ENCODE peak calls at places on chromosomes 16 and 17, in ten cellular contexts. One of them, this sample, is unnamed.

GRCh38 chr17:78314683-78315354 is 45.1 kb downstream of the SOCS3 start:
- DNase-seq in PC-3: no peak
- DNase-seq in esophagus muscularis mucosa: no peak
- DNase-seq in progenitor cell of endocrine pancreas: no peak
- DNase-seq in mucosa of descending colon: peak; percentile 55
- DNase-seq in ascending aorta: no peak
- DNase-seq in fibroblast of pulmonary artery: no peak
- DNase-seq in endothelial cell: no peak
- DNase-seq in psoas muscle: no peak
- DNase-seq in GM12865: no peak
- DNase-seq in this sample: no peak

GRCh38 chr17:77930780-77931768 is 27.4 kb upstream of the TNRC6C start:
- DNase-seq in PC-3: no peak
- DNase-seq in esophagus muscularis mucosa: no peak
- DNase-seq in progenitor cell of endocrine pancreas: no peak
- DNase-seq in mucosa of descending colon: no peak
- DNase-seq in ascending aorta: no peak
- DNase-seq in fibroblast of pulmonary artery: no peak
- DNase-seq in endothelial cell: peak; percentile 33
- DNase-seq in psoas muscle: no peak
- DNase-seq in GM12865: no peak
- DNase-seq in this sample: no peak

GRCh38 chr17:56913000-56913866 is 616 bp downstream of the TRIM25 start:
- DNase-seq in PC-3: peak; percentile 16
- DNase-seq in esophagus muscularis mucosa: no peak
- DNase-seq in progenitor cell of endocrine pancreas: peak; percentile 27
- DNase-seq in mucosa of descending colon: no peak
- DNase-seq in ascending aorta: no peak
- DNase-seq in fibroblast of pulmonary artery: peak; percentile 10
- DNase-seq in endothelial cell: peak; percentile 21
- DNase-seq in psoas muscle: no peak
- DNase-seq in GM12865: no peak
- DNase-seq in this sample: no peak

GRCh38 chr17:58487589-58488427 is at the start of gene HSF5:
- DNase-seq in PC-3: no peak
- DNase-seq in esophagus muscularis mucosa: peak; percentile 74
- DNase-seq in progenitor cell of endocrine pancreas: no peak
- DNase-seq in mucosa of descending colon: peak; percentile 46
- DNase-seq in ascending aorta: no peak
- DNase-seq in fibroblast of pulmonary artery: peak; percentile 6
- DNase-seq in endothelial cell: peak; percentile 56
- DNase-seq in psoas muscle: peak; percentile 58
- DNase-seq in GM12865: peak; percentile 56
- DNase-seq in this sample: no peak

GRCh38 chr16:4911831-4912422 is 25.0 kb downstream of the PPL start:
- DNase-seq in PC-3: no peak
- DNase-seq in esophagus muscularis mucosa: no peak
- DNase-seq in progenitor cell of endocrine pancreas: no peak
- DNase-seq in mucosa of descending colon: no peak
- DNase-seq in ascending aorta: no peak
- DNase-seq in fibroblast of pulmonary artery: peak; percentile 41
- DNase-seq in endothelial cell: no peak
- DNase-seq in psoas muscle: no peak
- DNase-seq in GM12865: no peak
- DNase-seq in this sample: no peak

GRCh38 chr16:66265556-66266133 is 100.8 kb upstream of the CDH5 start:
- DNase-seq in PC-3: no peak
- DNase-seq in esophagus muscularis mucosa: no peak
- DNase-seq in progenitor cell of endocrine pancreas: no peak
- DNase-seq in mucosa of descending colon: no peak
- DNase-seq in ascending aorta: no peak
- DNase-seq in fibroblast of pulmonary artery: no peak
- DNase-seq in endothelial cell: no peak
- DNase-seq in psoas muscle: no peak
- DNase-seq in GM12865: no peak
- DNase-seq in this sample: no peak

GRCh38 chr16:84818989-84819643 is 669 bp upstream of the CRISPLD2 start:
- DNase-seq in PC-3: no peak
- DNase-seq in esophagus muscularis mucosa: no peak
- DNase-seq in progenitor cell of endocrine pancreas: no peak
- DNase-seq in mucosa of descending colon: peak; percentile 16
- DNase-seq in ascending aorta: no peak
- DNase-seq in fibroblast of pulmonary artery: no peak
- DNase-seq in endothelial cell: no peak
- DNase-seq in psoas muscle: peak; percentile 52
- DNase-seq in GM12865: no peak
- DNase-seq in this sample: no peak

GRCh38 chr17:6066183-6066948 is 3.8 kb upstream of the WSCD1 start:
- DNase-seq in PC-3: peak; percentile 70
- DNase-seq in esophagus muscularis mucosa: no peak
- DNase-seq in progenitor cell of endocrine pancreas: no peak
- DNase-seq in mucosa of descending colon: no peak
- DNase-seq in ascending aorta: no peak
- DNase-seq in fibroblast of pulmonary artery: no peak
- DNase-seq in endothelial cell: no peak
- DNase-seq in psoas muscle: peak; percentile 11
- DNase-seq in GM12865: no peak
- DNase-seq in this sample: no peak

DNA sequence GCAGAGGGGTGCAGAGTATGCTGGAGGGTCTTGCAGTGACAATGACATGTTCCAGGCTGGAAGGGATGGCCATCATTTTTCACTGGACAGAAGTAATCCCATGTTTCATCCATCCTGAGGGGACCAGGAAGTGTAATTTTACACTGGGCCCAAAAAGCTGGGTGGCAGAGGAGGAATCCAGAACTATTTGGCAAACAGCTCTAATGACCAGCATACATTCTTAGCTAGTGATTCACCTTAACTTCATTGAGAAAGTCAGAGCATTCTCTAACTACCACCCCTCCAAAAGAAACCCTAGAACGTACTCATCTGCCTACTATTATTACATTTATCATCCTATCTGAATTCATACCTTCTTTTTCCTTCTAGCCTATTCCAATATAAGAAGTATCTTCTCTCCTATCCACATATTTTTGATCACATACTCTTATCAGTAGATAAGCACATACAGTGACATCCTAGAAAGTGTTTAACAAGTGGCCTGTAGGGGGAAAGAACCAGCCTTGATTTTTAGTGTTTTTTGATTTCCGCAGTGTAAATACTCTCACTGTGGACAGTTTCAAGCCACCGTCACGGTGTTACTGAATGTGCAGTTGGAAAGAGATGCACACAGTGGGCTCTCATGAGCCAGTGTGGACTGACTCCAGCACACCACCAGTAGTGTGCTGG is 118.1 kb downstream of the FTO start:
- DNase-seq in PC-3: peak; percentile 81
- DNase-seq in esophagus muscularis mucosa: no peak
- DNase-seq in progenitor cell of endocrine pancreas: no peak
- DNase-seq in mucosa of descending colon: no peak
- DNase-seq in ascending aorta: no peak
- DNase-seq in fibroblast of pulmonary artery: peak; percentile 82
- DNase-seq in endothelial cell: no peak
- DNase-seq in psoas muscle: no peak
- DNase-seq in GM12865: no peak
- DNase-seq in this sample: no peak
- TF ChIP-seq CTCF in PC-3: peak; percentile 17
- TF ChIP-seq CTCF in esophagus muscularis mucosa: no peak
- TF ChIP-seq CTCF in progenitor cell of endocrine pancreas: no peak
- TF ChIP-seq CTCF in mucosa of descending colon: no peak
- TF ChIP-seq CTCF in ascending aorta: no peak
- TF ChIP-seq CTCF in fibroblast of pulmonary artery: peak; percentile 15
- TF ChIP-seq CTCF in endothelial cell: no peak
- TF ChIP-seq CTCF in psoas muscle: no peak
- TF ChIP-seq CTCF in GM12865: no peak
- TF ChIP-seq CTCF in this sample: no peak

GRCh38 chr17:37300683-37301082 is 75.1 kb upstream of the C17orf78 start:
- DNase-seq in PC-3: no peak
- DNase-seq in esophagus muscularis mucosa: no peak
- DNase-seq in progenitor cell of endocrine pancreas: no peak
- DNase-seq in mucosa of descending colon: no peak
- DNase-seq in ascending aorta: no peak
- DNase-seq in fibroblast of pulmonary artery: no peak
- DNase-seq in endothelial cell: no peak
- DNase-seq in psoas muscle: no peak
- DNase-seq in GM12865: no peak
- DNase-seq in this sample: no peak

GRCh38 chr17:37301288-37301687 is 74.5 kb upstream of the C17orf78 start:
- DNase-seq in PC-3: no peak
- DNase-seq in esophagus muscularis mucosa: no peak
- DNase-seq in progenitor cell of endocrine pancreas: no peak
- DNase-seq in mucosa of descending colon: no peak
- DNase-seq in ascending aorta: no peak
- DNase-seq in fibroblast of pulmonary artery: peak; percentile 58
- DNase-seq in endothelial cell: no peak
- DNase-seq in psoas muscle: no peak
- DNase-seq in GM12865: no peak
- DNase-seq in this sample: no peak

GRCh38 chr17:37294888-37295287 is 80.9 kb upstream of the C17orf78 start:
- DNase-seq in PC-3: no peak
- DNase-seq in esophagus muscularis mucosa: no peak
- DNase-seq in progenitor cell of endocrine pancreas: no peak
- DNase-seq in mucosa of descending colon: no peak
- DNase-seq in ascending aorta: no peak
- DNase-seq in fibroblast of pulmonary artery: no peak
- DNase-seq in endothelial cell: no peak
- DNase-seq in psoas muscle: no peak
- DNase-seq in GM12865: no peak
- DNase-seq in this sample: no peak

GRCh38 chr17:37293770-37294169 is 82.0 kb upstream of the C17orf78 start:
- DNase-seq in PC-3: no peak
- DNase-seq in esophagus muscularis mucosa: no peak
- DNase-seq in progenitor cell of endocrine pancreas: no peak
- DNase-seq in mucosa of descending colon: no peak
- DNase-seq in ascending aorta: no peak
- DNase-seq in fibroblast of pulmonary artery: no peak
- DNase-seq in endothelial cell: no peak
- DNase-seq in psoas muscle: no peak
- DNase-seq in GM12865: no peak
- DNase-seq in this sample: no peak

GRCh38 chr17:37299257-37299985 is 76.4 kb upstream of the C17orf78 start:
- DNase-seq in PC-3: no peak
- DNase-seq in esophagus muscularis mucosa: no peak
- DNase-seq in progenitor cell of endocrine pancreas: no peak
- DNase-seq in mucosa of descending colon: no peak
- DNase-seq in ascending aorta: no peak
- DNase-seq in fibroblast of pulmonary artery: peak; percentile 26
- DNase-seq in endothelial cell: no peak
- DNase-seq in psoas muscle: no peak
- DNase-seq in GM12865: no peak
- DNase-seq in this sample: no peak
- TF ChIP-seq CTCF in PC-3: no peak
- TF ChIP-seq CTCF in esophagus muscularis mucosa: no peak
- TF ChIP-seq CTCF in progenitor cell of endocrine pancreas: no peak
- TF ChIP-seq CTCF in mucosa of descending colon: no peak
- TF ChIP-seq CTCF in ascending aorta: no peak
- TF ChIP-seq CTCF in fibroblast of pulmonary artery: no peak
- TF ChIP-seq CTCF in endothelial cell: no peak
- TF ChIP-seq CTCF in psoas muscle: no peak
- TF ChIP-seq CTCF in GM12865: no peak
- TF ChIP-seq CTCF in this sample: no peak

GRCh38 chr17:29043539-29044165 is 711 bp downstream of the PIPOX start:
- DNase-seq in PC-3: no peak
- DNase-seq in esophagus muscularis mucosa: no peak
- DNase-seq in progenitor cell of endocrine pancreas: no peak
- DNase-seq in mucosa of descending colon: no peak
- DNase-seq in ascending aorta: no peak
- DNase-seq in fibroblast of pulmonary artery: no peak
- DNase-seq in endothelial cell: no peak
- DNase-seq in psoas muscle: no peak
- DNase-seq in GM12865: no peak
- DNase-seq in this sample: no peak

GRCh38 chr17:29041091-29041490 is 1.9 kb upstream of the PIPOX start:
- DNase-seq in PC-3: no peak
- DNase-seq in esophagus muscularis mucosa: no peak
- DNase-seq in progenitor cell of endocrine pancreas: no peak
- DNase-seq in mucosa of descending colon: no peak
- DNase-seq in ascending aorta: no peak
- DNase-seq in fibroblast of pulmonary artery: no peak
- DNase-seq in endothelial cell: no peak
- DNase-seq in psoas muscle: no peak
- DNase-seq in GM12865: no peak
- DNase-seq in this sample: no peak

GRCh38 chr17:29045026-29045425 is 2.1 kb downstream of the PIPOX start:
- DNase-seq in PC-3: no peak
- DNase-seq in esophagus muscularis mucosa: no peak
- DNase-seq in progenitor cell of endocrine pancreas: no peak
- DNase-seq in mucosa of descending colon: no peak
- DNase-seq in ascending aorta: no peak
- DNase-seq in fibroblast of pulmonary artery: no peak
- DNase-seq in endothelial cell: no peak
- DNase-seq in psoas muscle: no peak
- DNase-seq in GM12865: no peak
- DNase-seq in this sample: no peak

GRCh38 chr17:29042026-29042678 is 789 bp upstream of the PIPOX start:
- DNase-seq in PC-3: no peak
- DNase-seq in esophagus muscularis mucosa: no peak
- DNase-seq in progenitor cell of endocrine pancreas: no peak
- DNase-seq in mucosa of descending colon: no peak
- DNase-seq in ascending aorta: no peak
- DNase-seq in fibroblast of pulmonary artery: no peak
- DNase-seq in endothelial cell: no peak
- DNase-seq in psoas muscle: no peak
- DNase-seq in GM12865: no peak
- DNase-seq in this sample: no peak

DNA sequence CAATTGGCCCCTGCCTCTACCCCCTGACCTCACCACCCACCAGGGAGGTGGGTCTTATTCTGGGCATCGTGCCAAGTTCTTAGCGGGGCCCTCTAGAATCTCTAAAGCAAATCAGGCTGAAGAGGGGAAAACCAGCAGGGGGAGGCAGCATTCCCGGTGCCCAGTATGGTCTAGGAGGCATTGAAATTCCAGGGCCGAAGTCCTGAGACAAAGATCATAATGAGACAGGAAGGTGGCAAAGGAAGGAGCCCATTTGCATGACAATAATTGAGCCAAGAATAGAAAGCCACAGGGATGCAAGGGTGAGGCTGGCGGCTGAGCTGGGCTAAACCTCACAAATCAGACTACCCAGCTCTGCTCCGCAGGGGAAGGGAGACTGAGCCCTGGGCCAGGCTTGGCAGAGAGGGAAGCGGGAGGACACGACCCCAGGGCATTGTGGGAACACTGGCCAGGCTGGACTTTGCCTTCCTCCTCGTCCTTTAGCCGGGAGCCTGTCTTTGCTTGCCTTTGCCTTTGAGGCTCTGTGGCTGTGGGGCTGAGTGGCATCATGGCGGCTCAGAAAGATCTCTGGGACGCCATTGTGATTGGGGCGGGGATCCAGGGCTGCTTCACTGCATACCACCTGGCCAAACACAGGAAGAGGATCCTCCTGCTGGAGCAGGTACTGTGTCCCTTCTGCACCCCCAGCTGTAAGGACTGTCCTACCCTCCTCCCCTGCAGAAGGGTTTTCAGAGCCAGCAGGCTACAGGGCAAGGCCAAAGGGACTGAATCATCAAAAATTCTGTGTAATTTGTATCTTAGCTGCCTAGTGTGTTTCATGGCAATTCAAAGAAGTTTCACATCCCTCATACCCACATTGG is at the start of gene PIPOX:
- DNase-seq in PC-3: no peak
- DNase-seq in esophagus muscularis mucosa: no peak
- DNase-seq in progenitor cell of endocrine pancreas: no peak
- DNase-seq in mucosa of descending colon: no peak
- DNase-seq in ascending aorta: no peak
- DNase-seq in fibroblast of pulmonary artery: peak; percentile 66
- DNase-seq in endothelial cell: peak; percentile 50
- DNase-seq in psoas muscle: no peak
- DNase-seq in GM12865: peak; percentile 18
- DNase-seq in this sample: no peak
- TF ChIP-seq CTCF in PC-3: no peak
- TF ChIP-seq CTCF in esophagus muscularis mucosa: no peak
- TF ChIP-seq CTCF in progenitor cell of endocrine pancreas: no peak
- TF ChIP-seq CTCF in mucosa of descending colon: no peak
- TF ChIP-seq CTCF in ascending aorta: no peak
- TF ChIP-seq CTCF in fibroblast of pulmonary artery: peak; percentile 17
- TF ChIP-seq CTCF in endothelial cell: no peak
- TF ChIP-seq CTCF in psoas muscle: no peak
- TF ChIP-seq CTCF in GM12865: no peak
- TF ChIP-seq CTCF in this sample: no peak

DNA sequence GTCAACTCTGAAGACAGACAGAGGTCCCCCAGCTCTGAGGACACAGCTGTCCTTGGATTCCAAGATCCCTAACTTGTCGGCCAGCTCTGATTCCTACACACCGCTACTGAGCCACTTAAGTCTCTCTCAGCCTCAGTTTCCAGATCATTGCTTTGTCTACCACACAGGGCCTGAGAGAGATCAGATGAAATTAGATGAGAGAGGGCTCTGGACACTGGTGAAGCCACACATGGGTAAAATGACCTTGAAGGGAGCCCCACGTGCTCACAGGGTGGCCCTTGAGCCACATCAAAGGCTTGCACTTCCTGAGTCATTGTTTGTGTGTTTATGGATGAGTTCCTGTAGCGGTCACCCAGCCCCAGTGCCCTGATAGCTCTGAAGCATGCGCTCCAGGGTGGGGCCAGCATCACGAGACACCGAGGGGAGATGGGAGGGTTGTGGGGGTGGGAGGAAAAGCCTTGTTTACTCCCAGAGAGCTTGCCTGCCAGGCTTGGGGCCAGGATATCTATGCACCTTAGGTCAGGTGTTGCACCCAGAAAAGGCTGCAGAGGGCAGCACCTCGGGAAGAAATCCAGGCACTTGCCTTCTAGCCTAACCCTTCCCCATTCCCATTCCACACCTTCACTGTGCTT is 32.7 kb upstream of the SLC6A2 start:
- DNase-seq in PC-3: peak; percentile 7
- DNase-seq in esophagus muscularis mucosa: peak; percentile 87
- DNase-seq in progenitor cell of endocrine pancreas: no peak
- DNase-seq in mucosa of descending colon: no peak
- DNase-seq in ascending aorta: no peak
- DNase-seq in fibroblast of pulmonary artery: no peak
- DNase-seq in endothelial cell: peak; percentile 38
- DNase-seq in psoas muscle: no peak
- DNase-seq in GM12865: no peak
- DNase-seq in this sample: no peak
- TF ChIP-seq CTCF in PC-3: peak; percentile 35
- TF ChIP-seq CTCF in esophagus muscularis mucosa: no peak
- TF ChIP-seq CTCF in progenitor cell of endocrine pancreas: peak; percentile 59
- TF ChIP-seq CTCF in mucosa of descending colon: no peak
- TF ChIP-seq CTCF in ascending aorta: no peak
- TF ChIP-seq CTCF in fibroblast of pulmonary artery: peak; percentile 14
- TF ChIP-seq CTCF in endothelial cell: peak; percentile 44
- TF ChIP-seq CTCF in psoas muscle: no peak
- TF ChIP-seq CTCF in GM12865: peak; percentile 8
- TF ChIP-seq CTCF in this sample: no peak